ENCODE peak calls at places on chromosomes 2 and 18, in eight cellular contexts. R, A, L, N, M, F, J and S are unnamed samples.

GRCh38 chr18:24913507-24914147 is 438.3 kb downstream of the ZNF521 start:
- DNase-seq in R (no peak), A (no peak), L (no peak), N (no peak), M (no peak), F (peak; percentile 40), J (no peak), S (no peak)

GRCh38 chr2:46855805-46856204 is 59.8 kb downstream of the MCFD2 start:
- DNase-seq in R (no peak), A (no peak), L (no peak), N (peak; percentile 77), M (no peak), F (no peak), J (no peak), S (no peak)

GRCh38 chr2:179186126-179186525 is 78.5 kb downstream of the SESTD1 start:
- DNase-seq in R (no peak), A (no peak), L (no peak), N (peak; percentile 1), M (no peak), F (no peak), J (no peak), S (no peak)

GRCh38 chr2:215466097-215466909 is 30.4 kb upstream of the FN1 start:
- DNase-seq in R (no peak), A (no peak), L (no peak), N (no peak), M (no peak), F (no peak), J (no peak), S (no peak)

GRCh38 chr2:134232868-134233732 is 20.8 kb upstream of the MGAT5 start:
- DNase-seq in R (no peak), A (no peak), L (no peak), N (peak; percentile 87), M (peak; percentile 89), F (no peak), J (no peak), S (peak; percentile 81)

GRCh38 chr2:241914542-241914941 is 45.0 kb downstream of the RTP5 start:
- DNase-seq in R (no peak), A (no peak), L (no peak), N (no peak), M (no peak), F (no peak), J (no peak), S (no peak)

GRCh38 chr2:218307415-218308090 is 15.2 kb upstream of the TMBIM1 start:
- DNase-seq in R (no peak), A (no peak), L (no peak), N (no peak), M (no peak), F (no peak), J (no peak), S (no peak)

GRCh38 chr18:51275712-51276473 is 78.4 kb upstream of the MEX3C start:
- DNase-seq in R (no peak), A (peak; percentile 44), L (no peak), N (no peak), M (peak; percentile 37), F (no peak), J (no peak), S (no peak)

GRCh38 chr2:96111823-96112500 is 4.4 kb downstream of the ADRA2B start:
- DNase-seq in R (no peak), A (no peak), L (no peak), N (no peak), M (no peak), F (no peak), J (no peak), S (peak; percentile 32)

GRCh38 chr2:238774980-238775509 is 72.8 kb upstream of the TWIST2 start:
- DNase-seq in R (no peak), A (no peak), L (no peak), N (no peak), M (no peak), F (no peak), J (no peak), S (no peak)

GRCh38 chr2:238773472-238773871 is 74.4 kb upstream of the TWIST2 start:
- DNase-seq in R (no peak), A (no peak), L (no peak), N (no peak), M (no peak), F (no peak), J (no peak), S (no peak)

GRCh38 chr2:238771639-238772038 is 76.2 kb upstream of the TWIST2 start:
- DNase-seq in R (no peak), A (no peak), L (no peak), N (no peak), M (no peak), F (no peak), J (no peak), S (no peak)

GRCh38 chr2:238772635-238773297 is 75.1 kb upstream of the TWIST2 start:
- DNase-seq in R (no peak), A (no peak), L (no peak), N (no peak), M (no peak), F (no peak), J (no peak), S (no peak)

GRCh38 chr2:238771193-238771592 is 76.7 kb upstream of the TWIST2 start:
- DNase-seq in R (peak; percentile 54), A (peak; percentile 46), L (peak; percentile 69), N (peak; percentile 9), M (no peak), F (peak; percentile 60), J (no peak), S (no peak)
- TF ChIP-seq EZH2phosphoT487 in R (no peak), A (no peak), L (no peak), N (no peak), M (no peak), F (no peak), J (no peak), S (no peak)

DNA sequence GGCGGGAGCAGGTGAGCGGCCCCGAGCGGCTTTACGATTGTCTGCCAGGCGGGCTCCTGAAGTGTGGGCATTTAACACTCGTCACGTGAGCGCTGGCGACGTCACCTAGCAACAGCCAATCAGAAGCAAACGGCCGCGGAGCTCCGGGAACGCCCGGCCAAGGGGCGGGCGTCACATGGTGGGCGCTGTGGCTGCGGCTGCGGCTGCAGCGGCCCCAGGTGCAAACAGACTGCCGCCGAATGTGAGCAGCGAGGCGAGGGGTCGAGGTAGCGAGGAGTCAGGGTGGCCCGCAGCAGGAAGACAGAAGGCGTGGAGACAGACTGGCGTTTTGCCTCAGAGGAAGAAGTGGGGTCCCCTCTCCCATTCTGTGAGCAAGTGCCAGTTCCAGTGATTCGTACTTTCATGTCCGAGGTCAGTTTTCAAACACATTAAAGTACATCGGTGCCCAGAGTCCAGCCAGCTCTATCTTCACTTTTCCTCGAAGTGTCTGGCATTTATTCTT is at the start of gene DLX2:
- DNase-seq in R (peak; percentile 98), A (peak; percentile 95), L (peak; percentile 98), N (peak; percentile 92), M (peak; percentile 94), F (peak; percentile 94), J (peak; percentile 85), S (peak; percentile 93)
- TF ChIP-seq CTCF in R (no peak), A (no peak), L (peak; percentile 13), N (no peak), M (no peak), F (no peak), J (no peak), S (peak; percentile 20)

DNA sequence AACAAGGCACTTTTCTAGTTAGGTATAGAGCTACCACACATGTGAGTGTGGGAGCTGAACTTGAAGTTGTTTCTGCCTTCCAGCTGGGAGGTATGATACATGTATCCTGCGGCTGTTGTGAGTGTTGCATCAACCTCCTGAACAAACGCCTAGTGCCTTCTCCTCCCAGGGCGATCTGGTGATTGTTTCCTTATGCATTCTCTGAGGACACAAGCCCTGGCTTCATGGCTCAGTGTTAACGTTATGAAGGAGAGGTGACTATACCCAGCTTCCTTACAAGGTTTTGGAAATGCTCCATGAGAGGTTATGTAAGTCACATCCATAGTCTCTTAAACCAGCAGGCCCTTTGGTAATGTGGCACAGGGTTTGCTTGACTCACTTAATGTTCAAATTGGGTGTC is 64.9 kb downstream of the SPRED2 start:
- DNase-seq in R (no peak), A (peak; percentile 48), L (no peak), N (peak; percentile 98), M (no peak), F (peak; percentile 48), J (no peak), S (no peak)
- TF ChIP-seq EZH2phosphoT487 in R (no peak), A (no peak), L (no peak), N (no peak), M (no peak), F (no peak), J (no peak), S (no peak)

DNA sequence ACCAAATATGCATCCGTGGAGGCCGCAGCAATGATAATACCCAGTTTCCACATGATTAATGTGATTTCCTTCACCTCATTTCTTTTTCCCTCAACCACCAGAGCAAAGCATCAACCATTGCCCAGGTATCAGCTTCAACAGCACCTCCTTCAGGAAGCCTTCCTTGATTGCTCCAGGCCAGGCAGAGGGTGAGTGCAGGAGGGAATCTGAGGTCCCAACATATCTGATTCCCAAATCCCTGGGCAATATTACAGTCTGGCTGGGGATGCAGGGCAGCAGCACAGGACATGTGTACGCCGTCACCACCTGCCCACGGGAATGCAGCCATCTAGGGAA is 142.4 kb upstream of the MYCN start:
- DNase-seq in R (no peak), A (no peak), L (no peak), N (no peak), M (no peak), F (no peak), J (no peak), S (no peak)
- TF ChIP-seq CTCF in R (no peak), A (no peak), L (peak; percentile 42), N (no peak), M (no peak), F (no peak), J (peak; percentile 2), S (no peak)

GRCh38 chr2:240508832-240509545 is 48.8 kb downstream of the ANKMY1 start:
- DNase-seq in R (no peak), A (no peak), L (no peak), N (no peak), M (no peak), F (peak; percentile 3), J (no peak), S (no peak)
- TF ChIP-seq EZH2phosphoT487 in R (no peak), A (no peak), L (no peak), N (no peak), M (no peak), F (no peak), J (no peak), S (no peak)

GRCh38 chr2:45729753-45730512 is 78.5 kb downstream of the PRKCE start:
- DNase-seq in R (peak; percentile 25), A (no peak), L (peak; percentile 65), N (peak; percentile 60), M (no peak), F (no peak), J (peak; percentile 13), S (peak; percentile 85)
- TF ChIP-seq CTCF in R (peak; percentile 33), A (no peak), L (peak; percentile 63), N (peak; percentile 70), M (peak; percentile 24), F (peak; percentile 23), J (peak; percentile 34), S (peak; percentile 73)